ENCODE peak calls at places on chromosomes 5 and 9, in ten cellular contexts. Q is DMS 273 treated with DMSO at 0.1 percent for 48 hours; R is endothelial cell; T is SHP77 treated with DMSO at 0.1 percent for 48 hours; C is amygdala; U is stimulated activated CD8-positive, alpha-beta memory T cell treated with anti-CD3 and anti-CD28 coated beads, Interleukin-7, amount 100 ng/mL, for 4 hours; F is GM03348; Y is activated CD8-positive, alpha-beta T cell treated with anti-CD3 and anti-CD28 coated beads, Interleukin-2, amount 10 ng/mL, durations not matched to agents 7 days and 5 days; V is effector memory CD4-positive, alpha-beta T cell; B is AG04450. D is an unnamed sample.

GRCh38 chr9:7115606-7116005 is 357.8 kb downstream of the KDM4C start:
- DNase-seq in Q (no peak), R (no peak), T (no peak), C (no peak), U (no peak), F (no peak), Y (no peak), V (no peak), B (no peak), D (no peak)

GRCh38 chr5:10760033-10760975 is 730 bp downstream of the DAP start:
- DNase-seq in Q (peak; percentile 75), R (peak; percentile 62), T (peak; percentile 56), C (peak; percentile 51), U (no peak), F (peak; percentile 56), Y (peak; percentile 42), V (no peak), B (no peak), D (peak; percentile 53)

GRCh38 chr5:144468542-144468941 is 297.9 kb downstream of the KCTD16 start:
- DNase-seq in Q (no peak), R (no peak), T (no peak), C (no peak), U (no peak), F (no peak), Y (no peak), V (no peak), B (no peak), D (peak; percentile 6)

GRCh38 chr5:4893063-4893744 is 246.9 kb upstream of the ADAMTS16 start:
- DNase-seq in Q (no peak), R (no peak), T (no peak), C (no peak), U (no peak), F (no peak), Y (no peak), V (no peak), B (no peak), D (no peak)

GRCh38 chr5:125251703-125252102 is 505.3 kb upstream of the ZNF608 start:
- DNase-seq in Q (no peak), R (no peak), T (no peak), C (no peak), U (no peak), F (no peak), Y (no peak), V (no peak), B (no peak), D (no peak)

GRCh38 chr9:132411091-132411508 is 1.1 kb downstream of the CFAP77 start:
- DNase-seq in Q (peak; percentile 12), R (peak; percentile 73), T (peak; percentile 54), C (no peak), U (peak; percentile 45), F (peak; percentile 55), Y (peak; percentile 84), V (peak; percentile 49), B (no peak), D (no peak)

GRCh38 chr9:105694848-105695581 is 674 bp downstream of the TMEM38B start:
- DNase-seq in Q (peak; percentile 38), R (peak; percentile 51), T (peak; percentile 33), C (peak; percentile 76), U (peak; percentile 32), F (peak; percentile 77), Y (peak; percentile 55), V (peak; percentile 23), B (no peak), D (peak; percentile 64)

GRCh38 chr5:35089688-35090314 is 42.1 kb upstream of the AGXT2 start:
- DNase-seq in Q (no peak), R (peak; percentile 68), T (peak; percentile 41), C (peak; percentile 36), U (peak; percentile 5), F (peak; percentile 78), Y (peak; percentile 56), V (peak; percentile 4), B (peak; percentile 8), D (peak; percentile 57)

GRCh38 chr9:22010881-22011625 is 1.9 kb upstream of the CDKN2B start:
- DNase-seq in Q (no peak), R (peak; percentile 70), T (no peak), C (no peak), U (no peak), F (peak; percentile 22), Y (peak; percentile 70), V (no peak), B (no peak), D (no peak)

GRCh38 chr9:114250235-114250568 is 72.7 kb upstream of the ORM1 start:
- DNase-seq in Q (peak; percentile 73), R (no peak), T (no peak), C (peak; percentile 87), U (no peak), F (peak; percentile 94), Y (no peak), V (no peak), B (peak; percentile 76), D (no peak)

GRCh38 chr5:35247645-35248034 is 17.4 kb upstream of the PRLR start:
- DNase-seq in Q (no peak), R (no peak), T (no peak), C (peak; percentile 36), U (no peak), F (no peak), Y (no peak), V (no peak), B (no peak), D (no peak)

GRCh38 chr5:150655221-150655620 is 5.8 kb upstream of the MYOZ3 start:
- DNase-seq in Q (no peak), R (no peak), T (no peak), C (no peak), U (no peak), F (no peak), Y (no peak), V (no peak), B (no peak), D (no peak)

GRCh38 chr9:122991370-122991830 is 42.1 kb upstream of the GPR21 start:
- DNase-seq in Q (no peak), R (no peak), T (no peak), C (peak; percentile 26), U (peak; percentile 3), F (peak; percentile 80), Y (peak; percentile 33), V (peak; percentile 3), B (peak; percentile 65), D (peak; percentile 58)

GRCh38 chr9:130347036-130347435 is 81.5 kb downstream of the HMCN2 start:
- DNase-seq in Q (no peak), R (no peak), T (no peak), C (no peak), U (no peak), F (no peak), Y (no peak), V (no peak), B (no peak), D (no peak)

GRCh38 chr5:145938699-145939531 is 2.5 kb downstream of the SH3RF2 start:
- DNase-seq in Q (no peak), R (no peak), T (no peak), C (no peak), U (no peak), F (no peak), Y (no peak), V (no peak), B (no peak), D (peak; percentile 7)

GRCh38 chr5:138338411-138339085 is 482 bp downstream of the FAM53C start:
- DNase-seq in Q (no peak), R (no peak), T (no peak), C (peak; percentile 43), U (no peak), F (no peak), Y (no peak), V (no peak), B (no peak), D (no peak)

GRCh38 chr9:68574150-68574549 is 33.5 kb upstream of the TMEM252 start:
- DNase-seq in Q (no peak), R (no peak), T (no peak), C (no peak), U (no peak), F (no peak), Y (no peak), V (no peak), B (no peak), D (no peak)

GRCh38 chr9:110252509-110253139 is 3.7 kb downstream of the TXN start:
- DNase-seq in Q (no peak), R (no peak), T (no peak), C (no peak), U (no peak), F (no peak), Y (no peak), V (no peak), B (no peak), D (no peak)

GRCh38 chr9:129995409-129996160 is 47.4 kb downstream of the FNBP1 start:
- DNase-seq in Q (no peak), R (no peak), T (no peak), C (no peak), U (no peak), F (peak; percentile 52), Y (peak; percentile 45), V (no peak), B (no peak), D (no peak)

GRCh38 chr9:114378016-114378415 is 9.8 kb downstream of the AKNA start:
- DNase-seq in Q (no peak), R (no peak), T (no peak), C (no peak), U (no peak), F (no peak), Y (no peak), V (no peak), B (no peak), D (no peak)

GRCh38 chr9:106682420-106682819 is 180.5 kb upstream of the ZNF462 start:
- DNase-seq in Q (no peak), R (no peak), T (no peak), C (no peak), U (no peak), F (no peak), Y (no peak), V (no peak), B (no peak), D (no peak)

GRCh38 chr9:125985998-125986655 is 239.0 kb downstream of the PBX3 start:
- DNase-seq in Q (no peak), R (no peak), T (no peak), C (no peak), U (no peak), F (no peak), Y (no peak), V (no peak), B (no peak), D (no peak)

D was measured in ACHN.